ENCODE peak calls at places on chromosomes 5 and 9, in five cellular contexts. Y, U, R, N and P are unnamed samples.

GRCh38 chr5:66252849-66253248 is 108.7 kb downstream of the SREK1 start:
- DNase-seq in Y (no peak), U (no peak), R (no peak), N (no peak), P (no peak)

GRCh38 chr5:43602456-43602817 is 543 bp upstream of the NNT start:
- DNase-seq in Y (no peak), U (peak), R (no peak), N (peak), P (peak)

GRCh38 chr5:125870271-125870670 is 552.9 kb upstream of the GRAMD2B start:
- DNase-seq in Y (no peak), U (peak), R (peak), N (no peak), P (no peak)

GRCh38 chr5:9653811-9654210 is 23.7 kb upstream of the TAS2R1 start:
- DNase-seq in Y (no peak), U (no peak), R (no peak), N (peak), P (no peak)

GRCh38 chr9:5971740-5972139 is 43.7 kb downstream of the RANBP6 start:
- DNase-seq in Y (no peak), U (no peak), R (no peak), N (no peak), P (no peak)

GRCh38 chr5:15966651-15967050 is 212.9 kb downstream of the MARCHF11 start:
- DNase-seq in Y (no peak), U (no peak), R (no peak), N (no peak), P (no peak)

GRCh38 chr9:72856985-72857631 is 95.7 kb downstream of the ALDH1A1 start:
- DNase-seq in Y (peak), U (peak), R (peak), N (no peak), P (peak)

GRCh38 chr5:10030219-10030831 is 219.4 kb downstream of the ATPSCKMT start:
- DNase-seq in Y (peak), U (no peak), R (no peak), N (no peak), P (peak)

GRCh38 chr9:127918201-127919107 is 1.6 kb upstream of the ST6GALNAC4 start:
- DNase-seq in Y (no peak), U (no peak), R (no peak), N (no peak), P (no peak)

GRCh38 chr5:90657788-90658187 is 99.2 kb downstream of the ADGRV1 start:
- DNase-seq in Y (no peak), U (no peak), R (no peak), N (no peak), P (no peak)

GRCh38 chr5:17340363-17340762 is 122.9 kb downstream of the BASP1 start:
- DNase-seq in Y (no peak), U (no peak), R (no peak), N (no peak), P (no peak)

GRCh38 chr9:38038307-38039089 is 30.5 kb downstream of the SHB start:
- DNase-seq in Y (no peak), U (no peak), R (no peak), N (no peak), P (no peak)

GRCh38 chr5:142888469-142889085 is 118.4 kb downstream of the ARHGAP26 start:
- DNase-seq in Y (peak), U (peak), R (peak), N (no peak), P (peak)

GRCh38 chr9:9942764-9943424 is 669.9 kb downstream of the PTPRD start:
- DNase-seq in Y (peak), U (peak), R (peak), N (peak), P (peak)

GRCh38 chr9:110030632-110031031 is 177.3 kb downstream of the C9orf152 start:
- DNase-seq in Y (no peak), U (no peak), R (no peak), N (no peak), P (no peak)

GRCh38 chr9:97985058-97985861 is 2.1 kb downstream of the ANP32B start:
- DNase-seq in Y (no peak), U (no peak), R (peak), N (peak), P (no peak)